ENCODE peak calls at places on chromosomes 13 and 19, in eight cellular contexts. One of them, this sample, is unnamed.

GRCh38 chr13:29936961-29937360 is 86.5 kb upstream of the UBL3 start:
- DNase-seq in left ventricle myocardium inferior: no peak
- DNase-seq in PC-9: no peak
- DNase-seq in BJ: no peak
- DNase-seq in heart left ventricle: no peak
- DNase-seq in astrocyte of the cerebellum: no peak
- DNase-seq in A549: no peak
- DNase-seq in cardiac fibroblast: no peak
- DNase-seq in this sample: no peak

GRCh38 chr13:98493035-98493401 is 83.9 kb downstream of the STK24 start:
- DNase-seq in left ventricle myocardium inferior: no peak
- DNase-seq in PC-9: no peak
- DNase-seq in BJ: no peak
- DNase-seq in heart left ventricle: no peak
- DNase-seq in astrocyte of the cerebellum: no peak
- DNase-seq in A549: no peak
- DNase-seq in cardiac fibroblast: no peak
- DNase-seq in this sample: no peak

GRCh38 chr13:97276862-97277269 is 54.7 kb downstream of the MBNL2 start:
- DNase-seq in A549: no peak
- DNase-seq in BJ: no peak
- DNase-seq in astrocyte of the cerebellum: no peak
- DNase-seq in PC-9: no peak
- DNase-seq in cardiac fibroblast: peak
- DNase-seq in left ventricle myocardium inferior: no peak
- DNase-seq in heart left ventricle: no peak
- DNase-seq in this sample: no peak

GRCh38 chr13:105804561-105805190 is 730.8 kb downstream of the EFNB2 start:
- DNase-seq in cardiac fibroblast: peak
- DNase-seq in PC-9: no peak
- DNase-seq in heart left ventricle: no peak
- DNase-seq in left ventricle myocardium inferior: no peak
- DNase-seq in A549: no peak
- DNase-seq in BJ: peak
- DNase-seq in astrocyte of the cerebellum: peak
- DNase-seq in this sample: no peak

GRCh38 chr19:55777528-55777927 is 8.6 kb downstream of the RFPL4AL1 start:
- DNase-seq in BJ: no peak
- DNase-seq in heart left ventricle: no peak
- DNase-seq in cardiac fibroblast: no peak
- DNase-seq in astrocyte of the cerebellum: no peak
- DNase-seq in left ventricle myocardium inferior: no peak
- DNase-seq in A549: no peak
- DNase-seq in PC-9: peak
- DNase-seq in this sample: peak

GRCh38 chr13:33931397-33931987 is 113.5 kb downstream of the RFC3 start:
- DNase-seq in left ventricle myocardium inferior: no peak
- DNase-seq in PC-9: no peak
- DNase-seq in BJ: no peak
- DNase-seq in heart left ventricle: peak
- DNase-seq in A549: peak
- DNase-seq in cardiac fibroblast: peak
- DNase-seq in astrocyte of the cerebellum: peak
- DNase-seq in this sample: peak

GRCh38 chr13:21361706-21362105 is 97.4 kb downstream of the ZDHHC20 start:
- DNase-seq in heart left ventricle: no peak
- DNase-seq in cardiac fibroblast: no peak
- DNase-seq in BJ: no peak
- DNase-seq in astrocyte of the cerebellum: no peak
- DNase-seq in A549: no peak
- DNase-seq in left ventricle myocardium inferior: no peak
- DNase-seq in PC-9: no peak
- DNase-seq in this sample: no peak

GRCh38 chr19:11223208-11223607 is 16.2 kb upstream of the ANGPTL8 start:
- DNase-seq in heart left ventricle: no peak
- DNase-seq in PC-9: no peak
- DNase-seq in cardiac fibroblast: no peak
- DNase-seq in A549: peak
- DNase-seq in astrocyte of the cerebellum: no peak
- DNase-seq in left ventricle myocardium inferior: no peak
- DNase-seq in BJ: no peak
- DNase-seq in this sample: no peak

GRCh38 chr19:47719047-47719885 is 6.0 kb downstream of the EHD2 start:
- DNase-seq in astrocyte of the cerebellum: peak
- DNase-seq in cardiac fibroblast: peak
- DNase-seq in PC-9: no peak
- DNase-seq in BJ: peak
- DNase-seq in A549: peak
- DNase-seq in heart left ventricle: peak
- DNase-seq in left ventricle myocardium inferior: peak
- DNase-seq in this sample: peak

GRCh38 chr13:66425741-66426140 is 804.4 kb downstream of the PCDH9 start:
- DNase-seq in cardiac fibroblast: no peak
- DNase-seq in A549: no peak
- DNase-seq in heart left ventricle: no peak
- DNase-seq in BJ: no peak
- DNase-seq in astrocyte of the cerebellum: no peak
- DNase-seq in PC-9: no peak
- DNase-seq in left ventricle myocardium inferior: no peak
- DNase-seq in this sample: no peak

GRCh38 chr19:31356587-31357314 is 7.5 kb upstream of the TSHZ3 start:
- DNase-seq in astrocyte of the cerebellum: no peak
- DNase-seq in heart left ventricle: no peak
- DNase-seq in BJ: no peak
- DNase-seq in PC-9: no peak
- DNase-seq in left ventricle myocardium inferior: peak
- DNase-seq in cardiac fibroblast: no peak
- DNase-seq in A549: no peak
- DNase-seq in this sample: peak

GRCh38 chr13:52345048-52345447 is 60.9 kb downstream of the THSD1 start:
- DNase-seq in left ventricle myocardium inferior: no peak
- DNase-seq in BJ: no peak
- DNase-seq in PC-9: no peak
- DNase-seq in heart left ventricle: no peak
- DNase-seq in astrocyte of the cerebellum: no peak
- DNase-seq in A549: no peak
- DNase-seq in cardiac fibroblast: peak
- DNase-seq in this sample: no peak

GRCh38 chr13:44382635-44383145 is 9.1 kb downstream of the SERP2 start:
- DNase-seq in left ventricle myocardium inferior: no peak
- DNase-seq in PC-9: no peak
- DNase-seq in astrocyte of the cerebellum: no peak
- DNase-seq in BJ: no peak
- DNase-seq in cardiac fibroblast: no peak
- DNase-seq in heart left ventricle: no peak
- DNase-seq in A549: no peak
- DNase-seq in this sample: no peak

GRCh38 chr19:28905996-28906395 is 307.0 kb downstream of the UQCRFS1 start:
- DNase-seq in PC-9: no peak
- DNase-seq in astrocyte of the cerebellum: no peak
- DNase-seq in A549: no peak
- DNase-seq in cardiac fibroblast: no peak
- DNase-seq in BJ: no peak
- DNase-seq in left ventricle myocardium inferior: no peak
- DNase-seq in heart left ventricle: no peak
- DNase-seq in this sample: no peak

GRCh38 chr19:4567584-4568071 is 8.1 kb upstream of the SEMA6B start:
- DNase-seq in heart left ventricle: peak
- DNase-seq in astrocyte of the cerebellum: no peak
- DNase-seq in left ventricle myocardium inferior: peak
- DNase-seq in PC-9: peak
- DNase-seq in BJ: no peak
- DNase-seq in A549: peak
- DNase-seq in cardiac fibroblast: peak
- DNase-seq in this sample: peak

GRCh38 chr19:12779162-12779993 is 4.0 kb upstream of the HOOK2 start:
- DNase-seq in PC-9: peak
- DNase-seq in cardiac fibroblast: peak
- DNase-seq in astrocyte of the cerebellum: peak
- DNase-seq in A549: peak
- DNase-seq in heart left ventricle: peak
- DNase-seq in left ventricle myocardium inferior: peak
- DNase-seq in BJ: no peak
- DNase-seq in this sample: peak

DNA sequence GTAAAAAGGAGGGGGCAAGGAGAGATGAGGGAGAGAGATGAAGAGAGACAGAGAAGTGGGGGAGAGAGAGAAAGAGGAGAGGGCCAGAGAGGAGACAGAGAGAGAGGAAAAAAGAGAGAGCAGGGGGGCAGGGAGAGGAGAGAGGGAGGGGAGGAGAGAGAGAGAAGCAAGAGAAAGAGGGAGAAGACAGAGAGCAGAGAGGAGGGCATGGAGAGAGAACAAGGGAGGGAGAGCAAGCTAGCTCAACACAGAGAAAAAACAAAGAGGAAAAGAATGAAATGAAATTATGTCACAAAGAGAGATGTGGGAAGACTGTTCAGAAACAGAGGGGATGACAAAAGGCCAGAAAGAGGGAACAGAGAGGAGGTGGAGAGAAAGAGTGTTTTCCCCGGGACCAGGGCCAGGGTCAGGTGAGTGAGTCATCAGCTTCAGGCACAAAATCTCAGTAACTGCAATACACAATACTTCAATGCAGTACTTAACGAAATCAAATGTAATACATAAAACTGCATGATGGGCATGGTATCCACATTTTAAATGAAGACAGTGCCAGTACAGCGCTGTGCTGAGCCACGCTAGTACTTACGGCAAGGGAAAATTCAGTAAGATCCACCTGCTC is 4.8 kb downstream of the KLK7 start:
- DNase-seq in astrocyte of the cerebellum: no peak
- DNase-seq in left ventricle myocardium inferior: no peak
- DNase-seq in BJ: no peak
- DNase-seq in PC-9: no peak
- DNase-seq in A549: no peak
- DNase-seq in cardiac fibroblast: no peak
- DNase-seq in heart left ventricle: no peak
- DNase-seq in this sample: no peak
- TF ChIP-seq CTCF in astrocyte of the cerebellum: no peak
- TF ChIP-seq CTCF in left ventricle myocardium inferior: no peak
- TF ChIP-seq CTCF in BJ: no peak
- TF ChIP-seq CTCF in PC-9: no peak
- TF ChIP-seq CTCF in A549: no peak
- TF ChIP-seq CTCF in cardiac fibroblast: no peak
- TF ChIP-seq CTCF in heart left ventricle: no peak
- TF ChIP-seq CTCF in this sample: no peak

DNA sequence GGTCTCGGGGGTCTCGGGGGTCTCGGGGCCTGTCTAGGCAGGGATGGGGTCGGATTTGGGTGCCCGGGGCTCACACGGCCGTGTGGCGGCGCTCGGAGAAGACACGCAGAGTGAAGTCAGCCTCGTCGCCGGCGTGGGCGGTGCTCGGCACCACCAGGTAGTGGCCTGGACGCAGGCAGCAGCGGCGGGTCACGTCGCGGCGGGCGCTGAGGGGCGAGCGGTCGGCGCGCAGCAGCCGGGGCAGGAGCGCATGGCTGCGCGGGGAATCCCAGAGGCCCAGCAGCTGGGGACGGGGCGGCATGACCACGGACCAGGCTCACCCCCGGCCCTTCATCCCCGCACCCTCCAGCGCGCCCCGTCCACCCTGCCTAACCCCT is 8.2 kb downstream of the CAPN12 start:
- DNase-seq in astrocyte of the cerebellum: no peak
- DNase-seq in A549: peak
- DNase-seq in cardiac fibroblast: no peak
- DNase-seq in PC-9: peak
- DNase-seq in left ventricle myocardium inferior: peak
- DNase-seq in heart left ventricle: peak
- DNase-seq in BJ: no peak
- DNase-seq in this sample: no peak
- H3K4me3 ChIP-seq in astrocyte of the cerebellum: peak
- H3K4me3 ChIP-seq in A549: peak
- H3K4me3 ChIP-seq in cardiac fibroblast: peak
- H3K4me3 ChIP-seq in PC-9: peak
- H3K4me3 ChIP-seq in left ventricle myocardium inferior: peak
- H3K4me3 ChIP-seq in heart left ventricle: peak
- H3K4me3 ChIP-seq in BJ: peak
- H3K4me3 ChIP-seq in this sample: no peak

DNA sequence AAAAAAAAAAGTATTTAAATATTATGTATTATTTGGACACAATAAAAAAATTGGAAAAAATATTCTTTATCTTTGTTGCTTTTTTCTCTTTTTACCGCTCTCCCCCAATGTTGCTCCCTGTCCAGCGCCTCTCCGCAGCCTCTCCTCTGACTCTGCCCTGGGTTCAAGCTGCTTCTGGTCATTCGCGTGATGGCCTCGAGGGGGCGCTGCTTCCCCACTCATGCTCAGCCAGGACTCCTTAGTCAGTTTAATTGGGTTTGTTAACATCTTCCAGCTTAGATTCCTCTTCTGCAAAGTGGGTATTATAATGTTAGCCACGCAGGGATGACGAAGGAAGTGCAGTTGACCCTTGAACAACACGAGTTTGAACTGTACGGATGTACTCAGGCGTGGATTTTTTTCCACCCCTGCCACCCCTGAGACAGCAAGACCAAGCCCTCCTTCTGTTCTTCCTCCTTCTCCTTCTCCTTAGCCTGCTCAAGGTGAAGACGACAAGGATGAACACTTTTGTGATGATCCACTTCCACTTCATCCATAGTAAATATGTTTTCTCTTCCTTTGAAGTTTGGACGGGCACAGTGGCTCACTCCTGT is 4.8 kb upstream of the NWD1 start:
- DNase-seq in astrocyte of the cerebellum: no peak
- DNase-seq in PC-9: peak
- DNase-seq in heart left ventricle: no peak
- DNase-seq in cardiac fibroblast: peak
- DNase-seq in A549: peak
- DNase-seq in BJ: no peak
- DNase-seq in left ventricle myocardium inferior: peak
- DNase-seq in this sample: peak
- TF ChIP-seq CTCF in astrocyte of the cerebellum: peak
- TF ChIP-seq CTCF in PC-9: peak
- TF ChIP-seq CTCF in heart left ventricle: peak
- TF ChIP-seq CTCF in cardiac fibroblast: peak
- TF ChIP-seq CTCF in A549: peak
- TF ChIP-seq CTCF in BJ: peak
- TF ChIP-seq CTCF in left ventricle myocardium inferior: peak
- TF ChIP-seq CTCF in this sample: peak

GRCh38 chr19:49801401-49801888 is 11.6 kb downstream of the FUZ start:
- DNase-seq in BJ: no peak
- DNase-seq in heart left ventricle: no peak
- DNase-seq in PC-9: no peak
- DNase-seq in cardiac fibroblast: no peak
- DNase-seq in left ventricle myocardium inferior: no peak
- DNase-seq in astrocyte of the cerebellum: no peak
- DNase-seq in A549: no peak
- DNase-seq in this sample: no peak
- H3K4me3 ChIP-seq in BJ: peak
- H3K4me3 ChIP-seq in heart left ventricle: peak
- H3K4me3 ChIP-seq in PC-9: no peak
- H3K4me3 ChIP-seq in cardiac fibroblast: no peak
- H3K4me3 ChIP-seq in left ventricle myocardium inferior: peak
- H3K4me3 ChIP-seq in astrocyte of the cerebellum: peak
- H3K4me3 ChIP-seq in A549: no peak
- H3K4me3 ChIP-seq in this sample: no peak

This sample was measured in NB4.